ENCODE peak calls at places on chromosomes 5 and 9, in five cellular contexts. One of them, this sample, is unnamed.

GRCh38 chr5:78009937-78010527 is 233.9 kb upstream of the TBCA start:
- DNase-seq in K562: no peak
- DNase-seq in SK-N-SH: no peak
- DNase-seq in GM12878: no peak
- DNase-seq in HCT116: no peak
- DNase-seq in this sample: no peak

GRCh38 chr9:91824151-91824550 is 125.9 kb downstream of the ROR2 start:
- DNase-seq in K562: no peak
- DNase-seq in SK-N-SH: no peak
- DNase-seq in GM12878: no peak
- DNase-seq in HCT116: no peak
- DNase-seq in this sample: no peak

GRCh38 chr5:173932695-173933139 is 44.6 kb downstream of the CPEB4 start:
- DNase-seq in K562: no peak
- DNase-seq in SK-N-SH: no peak
- DNase-seq in GM12878: no peak
- DNase-seq in HCT116: no peak
- DNase-seq in this sample: no peak

GRCh38 chr5:177071671-177072385 is 14.9 kb upstream of the FGFR4 start:
- DNase-seq in K562: peak; percentile 73
- DNase-seq in SK-N-SH: peak; percentile 74
- DNase-seq in GM12878: peak; percentile 56
- DNase-seq in HCT116: peak; percentile 69
- DNase-seq in this sample: peak; percentile 57

GRCh38 chr5:5810461-5810860 is 388.0 kb downstream of the ICE1 start:
- DNase-seq in K562: no peak
- DNase-seq in SK-N-SH: no peak
- DNase-seq in GM12878: no peak
- DNase-seq in HCT116: no peak
- DNase-seq in this sample: no peak

GRCh38 chr9:103242025-103242424 is 246.9 kb downstream of the CYLC2 start:
- DNase-seq in K562: no peak
- DNase-seq in SK-N-SH: peak; percentile 56
- DNase-seq in GM12878: no peak
- DNase-seq in HCT116: no peak
- DNase-seq in this sample: no peak

GRCh38 chr9:3520564-3520963 is 5.2 kb downstream of the RFX3 start:
- DNase-seq in K562: no peak
- DNase-seq in SK-N-SH: no peak
- DNase-seq in GM12878: no peak
- DNase-seq in HCT116: no peak
- DNase-seq in this sample: no peak

GRCh38 chr9:130073373-130073772 is 19.7 kb downstream of the GPR107 start:
- DNase-seq in K562: no peak
- DNase-seq in SK-N-SH: no peak
- DNase-seq in GM12878: no peak
- DNase-seq in HCT116: no peak
- DNase-seq in this sample: no peak

GRCh38 chr5:78345485-78345884 is 14.9 kb upstream of the SCAMP1 start:
- DNase-seq in K562: no peak
- DNase-seq in SK-N-SH: no peak
- DNase-seq in GM12878: no peak
- DNase-seq in HCT116: no peak
- DNase-seq in this sample: no peak

GRCh38 chr9:137049544-137050449 is 3.8 kb upstream of the NPDC1 start:
- DNase-seq in K562: peak; percentile 73
- DNase-seq in SK-N-SH: peak; percentile 86
- DNase-seq in GM12878: no peak
- DNase-seq in HCT116: no peak
- DNase-seq in this sample: no peak

GRCh38 chr5:174355208-174355612 is 309.7 kb downstream of the NSG2 start:
- DNase-seq in K562: no peak
- DNase-seq in SK-N-SH: no peak
- DNase-seq in GM12878: no peak
- DNase-seq in HCT116: no peak
- DNase-seq in this sample: no peak

GRCh38 chr5:131379723-131380122 is 115.9 kb downstream of the CDC42SE2 start:
- DNase-seq in K562: no peak
- DNase-seq in SK-N-SH: no peak
- DNase-seq in GM12878: peak; percentile 75
- DNase-seq in HCT116: no peak
- DNase-seq in this sample: no peak

GRCh38 chr5:10209004-10209403 is 40.7 kb downstream of the ATPSCKMT start:
- DNase-seq in K562: no peak
- DNase-seq in SK-N-SH: no peak
- DNase-seq in GM12878: no peak
- DNase-seq in HCT116: no peak
- DNase-seq in this sample: no peak

GRCh38 chr5:42360061-42360460 is 63.2 kb upstream of the GHR start:
- DNase-seq in K562: no peak
- DNase-seq in SK-N-SH: no peak
- DNase-seq in GM12878: no peak
- DNase-seq in HCT116: no peak
- DNase-seq in this sample: no peak

GRCh38 chr9:89498845-89499480 is 1.1 kb upstream of the SEMA4D start:
- DNase-seq in K562: no peak
- DNase-seq in SK-N-SH: no peak
- DNase-seq in GM12878: no peak
- DNase-seq in HCT116: no peak
- DNase-seq in this sample: no peak

GRCh38 chr9:18893051-18893450 is 140.0 kb downstream of the SAXO1 start:
- DNase-seq in K562: no peak
- DNase-seq in SK-N-SH: no peak
- DNase-seq in GM12878: no peak
- DNase-seq in HCT116: no peak
- DNase-seq in this sample: no peak

GRCh38 chr9:130282000-130282700 is 16.6 kb downstream of the HMCN2 start:
- DNase-seq in K562: no peak
- DNase-seq in SK-N-SH: no peak
- DNase-seq in GM12878: no peak
- DNase-seq in HCT116: no peak
- DNase-seq in this sample: no peak

GRCh38 chr5:91318727-91319126 is 64.4 kb downstream of the ARRDC3 start:
- DNase-seq in K562: no peak
- DNase-seq in SK-N-SH: no peak
- DNase-seq in GM12878: no peak
- DNase-seq in HCT116: no peak
- DNase-seq in this sample: no peak

GRCh38 chr5:147455321-147455720 is 54.5 kb downstream of the DPYSL3 start:
- DNase-seq in K562: no peak
- DNase-seq in SK-N-SH: no peak
- DNase-seq in GM12878: no peak
- DNase-seq in HCT116: no peak
- DNase-seq in this sample: no peak

GRCh38 chr9:133050142-133050541 is 11.6 kb upstream of the CEL start:
- DNase-seq in K562: no peak
- DNase-seq in SK-N-SH: no peak
- DNase-seq in GM12878: no peak
- DNase-seq in HCT116: no peak
- DNase-seq in this sample: no peak

GRCh38 chr9:2711716-2712115 is 5.6 kb upstream of the KCNV2 start:
- DNase-seq in K562: no peak
- DNase-seq in SK-N-SH: no peak
- DNase-seq in GM12878: no peak
- DNase-seq in HCT116: no peak
- DNase-seq in this sample: no peak

GRCh38 chr9:95605826-95606555 is 89.2 kb upstream of the PTCH1 start:
- DNase-seq in K562: no peak
- DNase-seq in SK-N-SH: peak; percentile 49
- DNase-seq in GM12878: no peak
- DNase-seq in HCT116: no peak
- DNase-seq in this sample: no peak

GRCh38 chr9:5947912-5948311 is 57.2 kb downstream of the MLANA start:
- DNase-seq in K562: no peak
- DNase-seq in SK-N-SH: no peak
- DNase-seq in GM12878: peak; percentile 13
- DNase-seq in HCT116: no peak
- DNase-seq in this sample: no peak

GRCh38 chr9:120787906-120788305 is 5.3 kb downstream of the FBXW2 start:
- DNase-seq in K562: no peak
- DNase-seq in SK-N-SH: no peak
- DNase-seq in GM12878: no peak
- DNase-seq in HCT116: no peak
- DNase-seq in this sample: no peak

GRCh38 chr5:73378070-73378469 is 70.5 kb downstream of the FOXD1 start:
- DNase-seq in K562: no peak
- DNase-seq in SK-N-SH: no peak
- DNase-seq in GM12878: no peak
- DNase-seq in HCT116: no peak
- DNase-seq in this sample: no peak

GRCh38 chr9:24293391-24293790 is 252.3 kb downstream of the IZUMO3 start:
- DNase-seq in K562: no peak
- DNase-seq in SK-N-SH: no peak
- DNase-seq in GM12878: no peak
- DNase-seq in HCT116: no peak
- DNase-seq in this sample: no peak

GRCh38 chr9:123321874-123322770 is 33.9 kb upstream of the CRB2 start:
- DNase-seq in K562: no peak
- DNase-seq in SK-N-SH: no peak
- DNase-seq in GM12878: no peak
- DNase-seq in HCT116: no peak
- DNase-seq in this sample: no peak

GRCh38 chr5:115565233-115565632 is 20.7 kb upstream of the FEM1C start:
- DNase-seq in K562: no peak
- DNase-seq in SK-N-SH: peak; percentile 24
- DNase-seq in GM12878: no peak
- DNase-seq in HCT116: no peak
- DNase-seq in this sample: no peak

GRCh38 chr5:57231607-57232006 is 57.7 kb downstream of the GPBP1 start:
- DNase-seq in K562: no peak
- DNase-seq in SK-N-SH: no peak
- DNase-seq in GM12878: no peak
- DNase-seq in HCT116: no peak
- DNase-seq in this sample: no peak

GRCh38 chr5:83368317-83368716 is 103.2 kb upstream of the VCAN start:
- DNase-seq in K562: no peak
- DNase-seq in SK-N-SH: no peak
- DNase-seq in GM12878: no peak
- DNase-seq in HCT116: peak; percentile 26
- DNase-seq in this sample: no peak

GRCh38 chr5:52997424-52997823 is 8.3 kb downstream of the ITGA2 start:
- DNase-seq in K562: no peak
- DNase-seq in SK-N-SH: no peak
- DNase-seq in GM12878: no peak
- DNase-seq in HCT116: no peak
- DNase-seq in this sample: no peak

GRCh38 chr9:136799854-136800657 is 3.9 kb downstream of the CCDC183 start:
- DNase-seq in K562: peak; percentile 95
- DNase-seq in SK-N-SH: peak; percentile 97
- DNase-seq in GM12878: no peak
- DNase-seq in HCT116: peak; percentile 60
- DNase-seq in this sample: peak; percentile 89

GRCh38 chr9:124030969-124031451 is 19.4 kb downstream of the LHX2 start:
- DNase-seq in K562: no peak
- DNase-seq in SK-N-SH: peak; percentile 53
- DNase-seq in GM12878: peak; percentile 76
- DNase-seq in HCT116: no peak
- DNase-seq in this sample: no peak

GRCh38 chr9:4939118-4939561 is 45.9 kb upstream of the JAK2 start:
- DNase-seq in K562: no peak
- DNase-seq in SK-N-SH: no peak
- DNase-seq in GM12878: peak; percentile 93
- DNase-seq in HCT116: no peak
- DNase-seq in this sample: no peak

GRCh38 chr9:71485306-71485705 is 283.0 kb downstream of the CEMIP2 start:
- DNase-seq in K562: no peak
- DNase-seq in SK-N-SH: no peak
- DNase-seq in GM12878: no peak
- DNase-seq in HCT116: no peak
- DNase-seq in this sample: no peak

GRCh38 chr9:71490810-71491209 is 277.5 kb downstream of the CEMIP2 start:
- DNase-seq in K562: no peak
- DNase-seq in SK-N-SH: no peak
- DNase-seq in GM12878: no peak
- DNase-seq in HCT116: no peak
- DNase-seq in this sample: peak; percentile 15

GRCh38 chr9:71483457-71483856 is 284.9 kb downstream of the CEMIP2 start:
- DNase-seq in K562: no peak
- DNase-seq in SK-N-SH: no peak
- DNase-seq in GM12878: no peak
- DNase-seq in HCT116: no peak
- DNase-seq in this sample: no peak

GRCh38 chr9:71487046-71487445 is 281.3 kb downstream of the CEMIP2 start:
- DNase-seq in K562: no peak
- DNase-seq in SK-N-SH: no peak
- DNase-seq in GM12878: no peak
- DNase-seq in HCT116: no peak
- DNase-seq in this sample: no peak
- TF ChIP-seq JUND in K562: no peak
- TF ChIP-seq JUND in SK-N-SH: no peak
- TF ChIP-seq JUND in GM12878: no peak
- TF ChIP-seq JUND in HCT116: no peak
- TF ChIP-seq JUND in this sample: no peak

GRCh38 chr9:14769235-14769580 is 46.7 kb upstream of the CER1 start:
- DNase-seq in K562: peak; percentile 5
- DNase-seq in SK-N-SH: no peak
- DNase-seq in GM12878: no peak
- DNase-seq in HCT116: peak; percentile 10
- DNase-seq in this sample: peak; percentile 5
- TF ChIP-seq JUND in K562: no peak
- TF ChIP-seq JUND in SK-N-SH: no peak
- TF ChIP-seq JUND in GM12878: no peak
- TF ChIP-seq JUND in HCT116: no peak
- TF ChIP-seq JUND in this sample: no peak

DNA sequence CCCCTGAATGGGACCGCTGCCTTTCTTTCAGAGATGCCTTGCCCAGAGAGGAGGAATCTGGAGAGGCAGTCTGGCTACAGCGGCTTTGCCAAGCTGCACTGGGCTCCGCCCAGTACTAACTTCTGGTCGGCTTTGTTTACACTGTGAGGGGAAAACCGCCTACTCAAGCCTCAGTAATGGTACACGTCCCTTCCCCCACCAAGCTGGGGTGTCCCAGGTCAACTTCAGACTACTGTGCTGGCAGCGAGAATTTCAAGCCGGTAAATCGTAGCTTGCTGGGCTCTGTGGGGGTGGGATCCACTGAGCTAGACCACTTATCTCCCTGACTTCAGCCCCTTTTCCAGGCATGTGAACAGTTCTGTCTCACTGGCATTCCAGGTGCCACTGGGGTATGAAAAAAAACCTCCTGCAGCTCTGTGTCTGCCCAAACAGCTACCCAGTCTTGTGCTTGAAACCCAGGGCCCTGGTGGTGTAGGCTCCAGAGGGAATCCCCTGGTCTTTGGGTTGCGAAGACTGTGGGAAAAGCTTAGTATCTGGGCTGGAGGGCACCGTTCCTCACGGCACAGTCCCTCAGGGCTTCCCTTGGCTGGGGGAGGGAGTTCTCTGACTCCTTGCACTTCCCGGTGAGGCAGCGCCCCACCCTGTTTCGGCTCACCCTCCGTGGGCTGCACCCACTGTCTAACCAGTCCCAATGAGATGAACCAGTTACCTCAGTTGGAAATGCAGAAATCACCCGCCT is 171.2 kb downstream of the CWC27 start:
- DNase-seq in K562: no peak
- DNase-seq in SK-N-SH: no peak
- DNase-seq in GM12878: no peak
- DNase-seq in HCT116: no peak
- DNase-seq in this sample: no peak
- TF ChIP-seq JUND in K562: no peak
- TF ChIP-seq JUND in SK-N-SH: no peak
- TF ChIP-seq JUND in GM12878: no peak
- TF ChIP-seq JUND in HCT116: no peak
- TF ChIP-seq JUND in this sample: no peak

GRCh38 chr9:37986001-37986400 is 82.1 kb upstream of the SLC25A51 start:
- DNase-seq in K562: no peak
- DNase-seq in SK-N-SH: no peak
- DNase-seq in GM12878: no peak
- DNase-seq in HCT116: no peak
- DNase-seq in this sample: no peak
- TF ChIP-seq JUND in K562: no peak
- TF ChIP-seq JUND in SK-N-SH: no peak
- TF ChIP-seq JUND in GM12878: no peak
- TF ChIP-seq JUND in HCT116: no peak
- TF ChIP-seq JUND in this sample: no peak